ENCODE peak calls at places on chromosomes 6 and 20, in six cellular contexts. S, W, H, C, P and F are unnamed samples. For H3K4me1, the result is how much of the 10 kb centered on the place peaks cover.

GRCh38 chr6:77502966-77503365 is 39.7 kb upstream of the HTR1B start:
- DNase-seq in H (no peak), C (no peak), S (no peak), P (no peak), W (no peak), F (peak)

GRCh38 chr20:63941282-63942060 is 14.7 kb downstream of the UCKL1 start:
- DNase-seq in S (peak), P (no peak), W (no peak), H (peak), C (peak), F (peak)

GRCh38 chr20:5031206-5031557 is 29.9 kb upstream of the SLC23A2 start:
- DNase-seq in H (no peak), C (no peak), W (no peak), S (no peak), P (no peak), F (peak)

GRCh38 chr6:108944058-108944457 is 95.8 kb downstream of the ARMC2 start:
- DNase-seq in W (no peak), C (no peak), P (no peak), S (no peak), H (no peak), F (no peak)

GRCh38 chr20:25076731-25077609 is 5.0 kb downstream of the VSX1 start:
- DNase-seq in P (no peak), S (no peak), W (peak), C (no peak), H (peak), F (peak)

GRCh38 chr6:16836186-16836981 is 75.1 kb upstream of the ATXN1 start:
- DNase-seq in W (no peak), S (no peak), C (no peak), H (no peak), P (peak), F (no peak)

GRCh38 chr6:159953091-159953581 is 15.7 kb upstream of the IGF2R start:
- DNase-seq in H (peak), C (no peak), W (no peak), P (peak), S (peak), F (no peak)

GRCh38 chr6:111663232-111663631 is 57.6 kb upstream of the TRAF3IP2 start:
- DNase-seq in W (peak), H (no peak), S (peak), P (peak), C (no peak), F (no peak)

GRCh38 chr6:73586416-73586974 is 65.7 kb upstream of the EEF1A1 start:
- DNase-seq in H (no peak), S (no peak), C (no peak), W (no peak), P (peak), F (no peak)

GRCh38 chr20:32893878-32894483 is 35.3 kb downstream of the EFCAB8 start:
- DNase-seq in W (no peak), C (peak), H (no peak), S (peak), P (peak), F (no peak)

GRCh38 chr6:583639-584038 is 73.3 kb downstream of the HUS1B start:
- DNase-seq in H (no peak), C (peak), S (no peak), P (no peak), W (no peak), F (no peak)

GRCh38 chr6:147279423-147279822 is 75.2 kb downstream of the STXBP5 start:
- DNase-seq in W (no peak), C (no peak), P (peak), S (no peak), H (no peak), F (no peak)

GRCh38 chr6:71531006-71531405 is 242.4 kb downstream of the OGFRL1 start:
- DNase-seq in S (no peak), C (no peak), W (no peak), H (no peak), P (no peak), F (no peak)

GRCh38 chr20:58461899-58462298 is 53.3 kb downstream of the APCDD1L start:
- DNase-seq in S (no peak), C (no peak), H (no peak), W (no peak), P (no peak), F (peak)

GRCh38 chr20:31693987-31694661 is 28.5 kb downstream of the BCL2L1 start:
- DNase-seq in C (no peak), S (no peak), W (no peak), H (no peak), P (no peak), F (no peak)

GRCh38 chr6:72622094-72622540 is 253 bp downstream of the KCNQ5 start:
- DNase-seq in S (peak), P (no peak), W (no peak), H (peak), C (peak), F (no peak)

GRCh38 chr20:21509597-21510331 is 4.1 kb downstream of the NKX2-2 start:
- DNase-seq in H (no peak), P (peak), C (no peak), W (no peak), S (no peak), F (no peak)

GRCh38 chr6:15265787-15266186 is 19.9 kb downstream of the JARID2 start:
- DNase-seq in S (no peak), H (no peak), W (no peak), C (no peak), P (no peak), F (no peak)

GRCh38 chr20:36941403-36941835 is 10.1 kb downstream of the SAMHD1 start:
- DNase-seq in H (no peak), P (no peak), S (no peak), W (no peak), C (no peak), F (no peak)

GRCh38 chr6:7157752-7158616 is 50.2 kb downstream of the RREB1 start:
- DNase-seq in C (no peak), S (no peak), W (no peak), P (no peak), H (no peak), F (no peak)
- TF ChIP-seq CTCF in C (no peak), S (peak), W (peak), P (peak), H (no peak), F (peak)

DNA sequence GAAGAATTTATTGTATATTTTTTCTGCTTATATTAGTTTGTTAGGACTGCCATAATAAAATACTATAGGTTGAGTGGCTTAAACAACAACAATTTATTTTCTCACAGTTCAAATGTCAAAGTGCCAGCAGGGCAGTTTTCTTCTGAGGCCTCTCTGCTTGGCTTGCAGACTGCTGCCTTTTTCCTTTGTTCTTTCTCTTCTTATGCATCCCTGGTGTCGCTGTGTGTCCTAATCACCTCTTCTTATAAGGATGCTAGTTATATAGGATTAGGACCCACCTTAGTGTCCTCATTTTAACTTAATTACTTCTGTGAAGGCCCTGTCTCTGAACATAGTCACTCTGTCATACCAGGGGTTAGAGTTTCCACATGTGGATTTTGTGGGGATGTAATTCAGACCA is 354.4 kb downstream of the NKAIN2 start:
- DNase-seq in C (no peak), P (no peak), S (no peak), W (no peak), H (no peak), F (no peak)
- H3K27ac ChIP-seq in C (no peak), P (no peak), S (no peak), W (no peak), H (no peak), F (no peak)

DNA sequence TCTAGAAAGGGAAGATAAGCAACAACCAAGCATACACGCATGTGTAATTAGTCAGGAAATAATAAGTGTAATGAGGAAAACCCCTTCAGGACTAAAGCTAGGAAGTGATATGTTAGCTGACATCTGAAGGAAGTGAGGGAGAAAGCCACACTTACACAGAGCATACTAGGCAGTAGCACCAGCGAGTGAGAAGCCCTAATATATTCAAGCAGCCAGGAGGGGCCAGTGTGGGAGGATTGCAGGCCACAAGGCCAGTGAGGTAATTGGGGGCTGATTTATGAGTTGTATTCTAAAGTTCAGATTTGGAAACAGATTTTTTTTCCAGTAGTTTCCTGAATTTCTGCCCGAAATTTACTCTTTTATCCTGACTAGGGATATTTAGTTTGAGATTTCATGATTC is 356.6 kb upstream of the HSF2 start:
- DNase-seq in P (peak), H (no peak), S (no peak), W (no peak), C (no peak), F (no peak)
- H3K4me1 ChIP-seq in P (under half), H (under half), S (under half), W (under half), C (under half), F (under half)

GRCh38 chr20:41572010-41572572 is 46.1 kb downstream of the CHD6 start:
- DNase-seq in W (no peak), S (no peak), P (no peak), H (no peak), C (no peak), F (no peak)
- TF ChIP-seq CTCF in W (peak), S (peak), P (peak), H (no peak), C (peak), F (peak)

DNA sequence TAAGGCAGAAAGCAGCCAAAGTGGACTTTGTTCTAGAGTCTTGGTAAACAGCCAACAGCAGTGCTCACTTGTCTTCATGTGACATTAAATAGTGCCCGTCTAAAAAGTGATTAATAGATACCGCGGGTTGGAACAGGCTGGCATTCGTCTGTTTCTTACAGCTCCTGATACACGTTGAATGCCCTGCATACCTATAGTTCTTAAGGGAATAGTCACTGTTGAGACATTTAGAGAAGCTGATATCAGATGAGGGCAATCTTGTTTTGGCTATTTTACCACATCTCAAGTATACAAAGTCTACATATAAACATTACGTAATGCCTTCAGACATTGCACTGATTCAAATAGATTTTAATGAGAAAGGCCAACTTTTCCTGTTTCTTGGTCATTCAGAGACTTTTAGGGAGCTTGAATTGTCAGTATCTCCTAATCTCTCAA is 374.9 kb upstream of the FLRT3 start:
- DNase-seq in S (no peak), W (no peak), P (peak), C (peak), H (no peak), F (peak)
- H3K27ac ChIP-seq in S (no peak), W (no peak), P (no peak), C (no peak), H (no peak), F (peak)

GRCh38 chr6:11613336-11613735 is 75.8 kb downstream of the TMEM170B start:
- DNase-seq in H (no peak), S (no peak), C (no peak), P (no peak), W (no peak), F (no peak)

GRCh38 chr6:11615214-11615602 is 77.7 kb downstream of the TMEM170B start:
- DNase-seq in S (no peak), H (no peak), W (no peak), P (peak), C (no peak), F (peak)

GRCh38 chr6:11614534-11615213 is 77.1 kb downstream of the TMEM170B start:
- DNase-seq in P (no peak), C (no peak), W (no peak), S (no peak), H (no peak), F (no peak)

GRCh38 chr6:11616200-11616611 is 78.7 kb downstream of the TMEM170B start:
- DNase-seq in P (peak), S (no peak), W (no peak), H (no peak), C (no peak), F (no peak)

DNA sequence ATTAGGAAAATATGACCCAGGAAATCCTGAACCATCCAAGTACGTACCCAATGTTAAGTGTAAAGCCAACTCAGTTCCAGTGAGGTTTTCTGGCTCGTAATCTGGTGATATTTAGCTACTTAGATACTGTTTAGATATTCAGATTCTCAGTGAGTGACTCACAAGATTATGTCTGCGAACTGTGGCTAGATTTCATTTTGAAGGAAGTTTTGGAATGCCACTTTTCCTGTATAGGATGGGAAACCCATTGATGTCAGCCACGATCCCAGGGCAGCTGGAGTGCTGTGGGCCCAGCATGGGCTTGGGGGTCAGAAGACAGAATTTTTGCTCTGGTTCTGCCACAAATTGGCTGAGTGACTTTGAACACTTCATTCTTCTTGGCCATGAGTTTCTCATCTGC is 76.3 kb downstream of the TMEM170B start:
- DNase-seq in P (peak), W (no peak), C (no peak), H (no peak), S (no peak), F (peak)
- H3K4me1 ChIP-seq in P (under half), W (under half), C (under half), H (under half), S (under half), F (under half)

GRCh38 chr6:52975580-52975979 is 19.5 kb downstream of the GSTA4 start:
- DNase-seq in W (no peak), S (no peak), H (no peak), C (no peak), P (peak), F (no peak)
- TF ChIP-seq CTCF in W (no peak), S (no peak), H (no peak), C (no peak), P (peak), F (no peak)

GRCh38 chr6:154951400-154952200 is 43.5 kb upstream of the TIAM2 start:
- DNase-seq in S (no peak), H (no peak), W (no peak), P (no peak), C (no peak), F (no peak)
- H3K27ac ChIP-seq in S (no peak), H (no peak), W (no peak), P (no peak), C (no peak), F (no peak)

GRCh38 chr6:11007715-11008608 is 36.1 kb downstream of the ELOVL2 start:
- DNase-seq in S (no peak), C (no peak), P (peak), H (no peak), W (no peak), F (peak)
- H3K4me1 ChIP-seq in S (under half), C (under half), P (under half), H (under half), W (under half), F (under half)